ENCODE peak calls at places on chromosome 20, in eight cellular contexts. A is body of pancreas, B is cardiac muscle cell, L is choroid plexus epithelial cell, Z is GM23338, C is Panc1, Q is psoas muscle, I is neural progenitor cell. E is an unnamed sample.

GRCh38 chr20:59835057-59835447 is 98.4 kb downstream of the SYCP2 start:
- DNase-seq in B (no peak), Z (no peak), I (no peak), A (no peak), Q (no peak), C (no peak), L (peak), E (no peak)

GRCh38 chr20:44031822-44032582 is 117.3 kb downstream of the TOX2 start:
- DNase-seq in B (no peak), Z (no peak), Q (no peak), A (no peak), I (no peak), L (peak), C (no peak), E (no peak)

GRCh38 chr20:1247689-1248088 is 18.4 kb upstream of the SNPH start:
- DNase-seq in A (no peak), Z (no peak), L (no peak), I (no peak), Q (no peak), C (no peak), B (no peak), E (no peak)

GRCh38 chr20:9220874-9221547 is 152.1 kb downstream of the PLCB4 start:
- DNase-seq in B (peak), Q (no peak), I (peak), C (no peak), A (no peak), Z (peak), L (peak), E (peak)

GRCh38 chr20:33465536-33466302 is 22.2 kb upstream of the SNTA1 start:
- DNase-seq in Z (no peak), C (no peak), Q (no peak), B (no peak), I (peak), L (no peak), A (no peak), E (no peak)

GRCh38 chr20:36808317-36809257 is 35.0 kb upstream of the DSN1 start:
- DNase-seq in A (peak), L (peak), Q (peak), B (peak), I (peak), Z (peak), C (no peak), E (peak)

GRCh38 chr20:1360094-1360493 is 31.2 kb upstream of the SDCBP2 start:
- DNase-seq in B (no peak), C (no peak), Q (no peak), Z (no peak), L (no peak), I (no peak), A (no peak), E (no peak)

GRCh38 chr20:63625771-63626423 is 1.0 kb downstream of the GMEB2 start:
- DNase-seq in L (peak), Q (no peak), I (peak), C (no peak), A (peak), Z (peak), B (peak), E (peak)

GRCh38 chr20:37179671-37180524 is 550 bp upstream of the MROH8 start:
- DNase-seq in I (no peak), Q (no peak), B (no peak), Z (no peak), A (no peak), C (no peak), L (peak), E (no peak)

DNA sequence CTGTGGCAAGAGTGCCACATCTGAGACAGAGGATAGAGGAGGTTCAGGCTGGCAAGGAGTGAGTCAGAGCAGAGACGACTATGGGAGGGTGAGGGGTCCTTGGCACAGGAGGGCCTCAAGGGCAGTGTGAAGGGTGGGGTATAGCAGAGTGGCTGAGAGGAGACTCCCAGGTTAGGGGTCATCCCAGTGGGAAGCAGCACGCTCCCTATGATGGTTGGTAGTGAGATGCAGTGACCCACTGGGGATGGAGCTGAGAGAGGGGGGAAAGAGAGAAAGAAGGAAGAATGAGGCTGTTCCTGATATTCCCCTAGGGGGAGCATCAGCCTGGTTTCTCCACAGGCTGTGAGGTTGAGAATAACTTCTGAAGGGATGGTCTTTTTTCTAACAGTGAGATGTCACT is 97.4 kb downstream of the INSM1 start:
- DNase-seq in Z (peak), Q (no peak), A (no peak), I (peak), L (peak), B (no peak), C (no peak), E (no peak)
- TF ChIP-seq CTCF in Z (peak), Q (no peak), A (no peak), I (peak), L (peak), B (peak), C (peak), E (no peak)

DNA sequence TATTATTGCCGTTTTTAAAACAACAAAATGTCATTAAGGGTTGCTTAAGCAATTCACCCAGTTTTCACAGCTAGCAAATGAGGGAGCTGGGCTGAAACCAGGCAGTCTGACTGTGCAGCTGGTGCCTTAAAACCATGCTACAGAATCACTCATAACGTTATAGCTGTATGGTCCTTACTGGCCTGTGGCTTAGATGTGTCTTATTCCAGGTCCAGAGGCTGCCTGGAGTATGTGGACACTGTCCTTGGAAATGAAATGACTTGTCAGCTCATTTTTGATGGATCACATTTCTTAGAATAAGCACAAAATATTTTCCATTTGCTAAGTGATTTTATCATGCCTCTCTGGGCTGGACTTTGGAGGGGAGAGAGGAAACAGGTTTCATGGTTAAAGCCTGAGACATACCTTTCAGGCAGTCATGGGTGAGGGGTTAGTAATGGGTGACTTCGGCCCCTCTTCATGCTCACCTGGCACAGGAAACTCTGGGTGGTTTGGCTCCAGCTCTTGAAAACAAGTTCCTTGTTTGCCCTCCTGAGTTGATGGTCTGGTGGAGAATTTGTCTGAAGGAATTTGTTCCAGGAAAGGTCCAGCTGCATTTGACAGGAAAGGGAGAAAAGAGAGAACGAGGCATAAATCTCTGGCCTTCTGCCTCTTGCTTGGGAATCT is 823.2 kb downstream of the DHX35 start:
- DNase-seq in A (no peak), Z (no peak), C (no peak), L (no peak), B (no peak), I (no peak), Q (no peak), E (peak)
- TF ChIP-seq CTCF in A (no peak), Z (no peak), C (no peak), L (no peak), B (no peak), I (no peak), Q (no peak), E (no peak)

GRCh38 chr20:49965781-49966304 is 16.9 kb upstream of the SNAI1 start:
- DNase-seq in Q (no peak), L (no peak), I (no peak), C (no peak), Z (no peak), A (peak), B (no peak), E (no peak)

GRCh38 chr20:49961413-49961812 is 21.4 kb upstream of the SNAI1 start:
- DNase-seq in Q (no peak), B (no peak), Z (no peak), C (no peak), I (no peak), A (no peak), L (no peak), E (no peak)

GRCh38 chr20:49969946-49970345 is 12.8 kb upstream of the SNAI1 start:
- DNase-seq in L (no peak), C (no peak), Q (no peak), I (no peak), B (no peak), Z (no peak), A (no peak), E (no peak)

GRCh38 chr20:49969234-49969633 is 13.5 kb upstream of the SNAI1 start:
- DNase-seq in Q (no peak), B (no peak), I (no peak), C (no peak), Z (no peak), L (no peak), A (no peak), E (no peak)

GRCh38 chr20:49964964-49965780 is 17.6 kb upstream of the SNAI1 start:
- DNase-seq in C (no peak), L (peak), B (peak), A (peak), Q (no peak), I (peak), Z (peak), E (peak)
- TF ChIP-seq CTCF in C (peak), L (peak), B (peak), A (peak), Q (peak), I (peak), Z (peak), E (peak)

GRCh38 chr20:10402938-10403593 is 31.0 kb downstream of the MKKS start:
- DNase-seq in A (no peak), Q (no peak), C (no peak), Z (no peak), L (peak), B (no peak), I (no peak), E (no peak)

GRCh38 chr20:10408427-10408826 is 25.6 kb downstream of the MKKS start:
- DNase-seq in Z (no peak), A (no peak), C (no peak), L (no peak), I (no peak), B (no peak), Q (no peak), E (no peak)

GRCh38 chr20:10404023-10404628 is 29.9 kb downstream of the MKKS start:
- DNase-seq in A (no peak), Q (no peak), I (no peak), L (no peak), B (no peak), Z (no peak), C (no peak), E (no peak)

DNA sequence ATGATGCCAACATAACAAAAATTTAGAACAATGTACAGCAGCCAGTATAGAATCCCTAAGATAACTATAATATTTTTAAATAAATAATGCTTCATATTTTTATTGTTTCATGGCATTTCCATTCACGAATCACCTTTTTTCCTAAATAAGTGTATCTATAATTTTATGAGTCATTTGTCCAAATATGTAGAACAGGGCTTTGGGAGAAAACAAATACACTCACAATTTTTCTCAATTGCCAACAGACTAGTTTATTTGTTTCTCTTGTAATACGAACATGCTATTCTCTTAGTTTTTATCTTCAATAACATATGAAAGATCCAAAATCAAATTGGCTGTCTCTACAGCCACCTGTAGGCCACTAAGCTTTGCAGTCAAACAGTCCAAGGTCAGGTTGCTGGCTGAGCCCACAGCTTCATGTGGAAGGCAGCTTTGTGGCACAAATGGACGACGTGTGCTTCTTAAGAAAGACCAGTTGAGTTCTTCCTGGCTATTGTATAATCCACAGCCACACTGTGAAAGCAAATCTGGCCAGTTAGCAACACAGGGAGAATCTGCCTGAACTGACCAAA is 29.0 kb downstream of the MKKS start:
- DNase-seq in I (no peak), Z (no peak), B (no peak), L (no peak), A (peak), Q (no peak), C (no peak), E (no peak)
- TF ChIP-seq CTCF in I (no peak), Z (no peak), B (no peak), L (no peak), A (peak), Q (no peak), C (no peak), E (no peak)

GRCh38 chr20:24911461-24911860 is 37.6 kb upstream of the CST7 start:
- DNase-seq in A (no peak), Q (no peak), Z (peak), B (no peak), C (no peak), L (no peak), I (no peak), E (no peak)
- TF ChIP-seq CTCF in A (no peak), Q (no peak), Z (no peak), B (no peak), C (no peak), L (no peak), I (no peak), E (no peak)

DNA sequence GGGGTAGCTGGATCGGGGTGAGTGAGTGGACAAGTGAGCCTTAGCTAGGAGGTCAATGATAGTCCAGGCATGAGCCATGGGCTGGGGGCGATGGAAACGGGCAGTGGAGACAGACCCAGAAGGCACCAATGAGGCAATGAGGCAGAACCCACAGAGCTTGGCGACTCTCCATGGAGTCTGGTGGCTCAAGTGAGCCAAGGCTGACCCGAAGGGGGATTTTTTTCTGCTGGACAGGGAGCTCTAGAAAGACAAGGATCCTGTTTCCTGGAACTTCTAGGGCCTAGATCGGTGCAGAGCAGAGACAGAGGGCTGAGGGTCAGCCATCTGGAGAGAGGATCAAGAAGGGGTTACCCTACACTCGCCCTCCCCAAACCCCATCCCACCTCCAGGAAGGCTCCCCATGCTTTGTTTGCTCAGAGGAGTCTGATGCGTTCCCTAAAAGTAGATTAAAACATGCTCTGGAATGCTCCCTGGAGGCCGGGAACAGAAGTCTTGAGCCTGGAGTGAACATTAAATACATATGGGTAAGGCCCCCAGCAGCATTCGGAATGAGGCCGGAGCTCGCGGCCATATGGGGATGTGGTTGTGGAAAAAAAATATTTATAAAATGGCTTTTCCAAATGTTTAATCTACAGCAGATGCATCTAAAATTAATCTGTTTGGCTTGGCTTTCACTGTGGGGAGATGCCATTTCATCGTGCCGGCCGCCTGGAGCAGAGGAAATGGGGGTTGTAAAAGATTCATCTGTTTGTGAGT is 237.8 kb upstream of the PMEPA1 start:
- DNase-seq in I (no peak), L (peak), Z (no peak), A (no peak), B (no peak), C (no peak), Q (no peak), E (no peak)
- TF ChIP-seq CTCF in I (no peak), L (no peak), Z (no peak), A (no peak), B (no peak), C (no peak), Q (no peak), E (no peak)

GRCh38 chr20:49483706-49484101 is 1.2 kb upstream of the KCNB1 start:
- DNase-seq in L (no peak), I (peak), B (no peak), C (no peak), Z (peak), Q (no peak), A (no peak), E (no peak)

GRCh38 chr20:49483018-49483705 is 694 bp upstream of the KCNB1 start:
- DNase-seq in B (no peak), C (no peak), L (no peak), Z (peak), I (peak), A (no peak), Q (no peak), E (no peak)

GRCh38 chr20:49481116-49481515 is 1.4 kb downstream of the KCNB1 start:
- DNase-seq in L (no peak), B (no peak), A (no peak), Z (no peak), Q (no peak), I (no peak), C (no peak), E (no peak)

GRCh38 chr20:49482173-49482572 is 295 bp downstream of the KCNB1 start:
- DNase-seq in I (peak), Q (no peak), A (no peak), L (no peak), C (no peak), Z (peak), B (no peak), E (no peak)

GRCh38 chr20:49482621-49483017 is at the start of gene KCNB1:
- DNase-seq in Z (peak), A (peak), B (peak), L (peak), Q (peak), I (peak), C (no peak), E (peak)
- TF ChIP-seq CTCF in Z (peak), A (peak), B (no peak), L (no peak), Q (no peak), I (peak), C (no peak), E (no peak)

GRCh38 chr20:11772226-11772730 is 145.4 kb upstream of the BTBD3 start:
- DNase-seq in I (no peak), A (no peak), C (no peak), Z (no peak), L (no peak), B (no peak), Q (no peak), E (no peak)

GRCh38 chr20:11777861-11778570 is 139.7 kb upstream of the BTBD3 start:
- DNase-seq in B (no peak), C (no peak), L (peak), Q (no peak), Z (no peak), A (no peak), I (no peak), E (no peak)

GRCh38 chr20:11776687-11777086 is 141.0 kb upstream of the BTBD3 start:
- DNase-seq in Z (no peak), C (no peak), B (no peak), L (no peak), I (no peak), Q (no peak), A (no peak), E (no peak)

GRCh38 chr20:11780765-11781369 is 136.8 kb upstream of the BTBD3 start:
- DNase-seq in I (no peak), B (no peak), Z (no peak), Q (no peak), L (no peak), C (no peak), A (no peak), E (no peak)

DNA sequence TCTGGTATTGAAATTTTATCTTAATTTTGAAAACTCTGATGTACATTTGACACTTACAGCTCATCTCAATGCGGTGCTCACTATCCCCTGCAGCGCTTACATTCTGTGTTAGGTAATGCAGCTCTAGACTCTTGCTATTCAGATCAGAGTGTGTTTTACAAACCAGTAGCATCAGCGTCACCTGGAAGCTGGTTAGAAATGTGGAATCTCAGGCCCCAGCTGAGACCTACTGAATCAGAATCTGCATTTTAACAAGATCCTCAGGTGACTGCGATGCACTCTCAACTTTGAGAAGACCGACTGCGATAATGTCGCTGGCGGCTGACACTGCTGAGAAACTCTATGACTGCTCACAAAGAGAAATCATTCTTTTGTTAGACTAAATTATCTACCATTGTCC is 140.3 kb upstream of the BTBD3 start:
- DNase-seq in I (no peak), L (no peak), B (no peak), A (no peak), Z (peak), Q (no peak), C (no peak), E (no peak)
- TF ChIP-seq CTCF in I (no peak), L (no peak), B (no peak), A (no peak), Z (no peak), Q (no peak), C (no peak), E (no peak)

GRCh38 chr20:19338380-19338779 is 125.9 kb downstream of the SLC24A3 start:
- DNase-seq in I (no peak), L (no peak), B (peak), Z (no peak), A (no peak), Q (no peak), C (no peak), E (no peak)

GRCh38 chr20:19335916-19336315 is 123.5 kb downstream of the SLC24A3 start:
- DNase-seq in B (no peak), Z (no peak), Q (no peak), L (no peak), A (no peak), I (no peak), C (no peak), E (no peak)

GRCh38 chr20:19336601-19337000 is 124.2 kb downstream of the SLC24A3 start:
- DNase-seq in A (no peak), B (no peak), L (no peak), Q (no peak), I (no peak), Z (no peak), C (no peak), E (no peak)

GRCh38 chr20:19338960-19339359 is 126.5 kb downstream of the SLC24A3 start:
- DNase-seq in A (no peak), C (no peak), Q (no peak), B (no peak), L (no peak), Z (no peak), I (no peak), E (no peak)

GRCh38 chr20:19335341-19335740 is 122.9 kb downstream of the SLC24A3 start:
- DNase-seq in A (no peak), I (no peak), C (no peak), L (no peak), Z (no peak), B (no peak), Q (no peak), E (no peak)
- TF ChIP-seq CTCF in A (no peak), I (no peak), C (no peak), L (no peak), Z (no peak), B (no peak), Q (no peak), E (no peak)

E was measured in thyroid gland.